ENCODE peak calls at places on chromosome 21, in four cellular contexts. One of them, this sample, is unnamed.

GRCh38 chr21:34877485-34878128 is 171.5 kb downstream of the RUNX1 start:
- DNase-seq in IMR-90: no peak
- DNase-seq in adrenal gland: no peak
- DNase-seq in breast epithelium: peak; percentile 86
- DNase-seq in this sample: no peak

GRCh38 chr21:33259995-33260394 is 6.2 kb upstream of the IL10RB start:
- DNase-seq in adrenal gland: no peak
- DNase-seq in breast epithelium: no peak
- DNase-seq in IMR-90: no peak
- DNase-seq in this sample: no peak

GRCh38 chr21:34946385-34947121 is 102.5 kb downstream of the RUNX1 start:
- DNase-seq in IMR-90: no peak
- DNase-seq in breast epithelium: no peak
- DNase-seq in adrenal gland: no peak
- DNase-seq in this sample: no peak

GRCh38 chr21:18608226-18608625 is 204.6 kb upstream of the TMPRSS15 start:
- DNase-seq in IMR-90: no peak
- DNase-seq in adrenal gland: no peak
- DNase-seq in breast epithelium: no peak
- DNase-seq in this sample: no peak

GRCh38 chr21:35084869-35085268 is 35.8 kb upstream of the RUNX1 start:
- DNase-seq in IMR-90: peak; percentile 99
- DNase-seq in breast epithelium: no peak
- DNase-seq in adrenal gland: no peak
- DNase-seq in this sample: no peak

GRCh38 chr21:46120301-46121285 is 22.7 kb downstream of the COL6A2 start:
- DNase-seq in adrenal gland: no peak
- DNase-seq in IMR-90: no peak
- DNase-seq in breast epithelium: no peak
- DNase-seq in this sample: peak; percentile 59

GRCh38 chr21:46637952-46638746 is 2.7 kb downstream of the PRMT2 start:
- DNase-seq in breast epithelium: no peak
- DNase-seq in adrenal gland: no peak
- DNase-seq in IMR-90: no peak
- DNase-seq in this sample: no peak

GRCh38 chr21:37210017-37210593 is 57.0 kb downstream of the VPS26C start:
- DNase-seq in adrenal gland: no peak
- DNase-seq in breast epithelium: no peak
- DNase-seq in IMR-90: no peak
- DNase-seq in this sample: no peak

GRCh38 chr21:25370311-25370744 is 237.0 kb downstream of the MRPL39 start:
- DNase-seq in breast epithelium: no peak
- DNase-seq in IMR-90: peak; percentile 99
- DNase-seq in adrenal gland: peak; percentile 59
- DNase-seq in this sample: no peak

GRCh38 chr21:38352536-38353219 is 95.9 kb downstream of the KCNJ15 start:
- DNase-seq in IMR-90: peak; percentile 76
- DNase-seq in breast epithelium: peak; percentile 30
- DNase-seq in adrenal gland: peak; percentile 63
- DNase-seq in this sample: peak; percentile 28

DNA sequence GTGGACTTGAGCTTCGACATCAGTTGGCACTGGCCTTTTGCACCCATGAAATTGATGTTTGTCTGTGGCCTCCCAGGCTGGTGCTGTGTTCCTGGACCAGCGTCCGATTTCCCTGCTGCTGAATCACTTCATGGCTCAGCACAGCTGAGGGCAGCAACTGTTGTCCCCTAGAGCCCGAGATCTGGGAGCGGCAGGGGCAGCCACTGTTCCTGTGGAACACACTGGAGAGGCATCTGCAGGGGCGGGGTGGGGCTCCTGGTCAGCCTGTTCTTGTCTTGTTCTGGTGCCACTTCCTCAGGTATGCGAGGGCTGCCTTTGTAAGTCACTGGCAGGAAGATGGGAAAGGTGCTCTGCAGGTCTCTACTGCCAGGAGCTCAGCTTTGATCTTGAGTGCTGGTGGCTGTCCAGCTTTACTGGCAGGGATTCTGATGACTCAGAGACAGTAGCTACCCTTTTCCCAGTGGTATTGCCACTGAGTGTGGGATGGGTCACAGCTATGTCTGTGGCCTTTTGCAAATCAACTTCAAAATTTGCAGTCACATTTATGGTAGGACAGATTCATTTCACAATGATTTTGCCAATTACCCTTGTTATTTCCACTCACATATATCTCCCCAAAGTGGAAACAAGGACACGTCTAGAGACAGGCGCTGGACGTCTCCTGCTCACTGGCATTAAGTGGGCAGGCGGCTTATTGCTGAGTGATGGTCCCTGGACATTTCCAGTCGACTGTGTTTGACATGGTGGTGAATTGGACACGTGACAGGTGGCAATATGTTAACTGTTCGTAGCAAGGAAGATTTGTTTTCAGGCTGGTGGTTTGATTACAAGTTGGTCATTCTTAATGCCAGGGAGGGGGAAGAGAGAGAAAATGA is 15.3 kb downstream of the AGPAT3 start:
- DNase-seq in IMR-90: peak; percentile 18
- DNase-seq in adrenal gland: peak; percentile 59
- DNase-seq in breast epithelium: peak; percentile 83
- DNase-seq in this sample: no peak
- H3K27ac ChIP-seq in IMR-90: no peak overlapping the region
- H3K27ac ChIP-seq in adrenal gland: peak overlapping the region; percentile 37
- H3K27ac ChIP-seq in breast epithelium: peak overlapping the region; percentile 52
- H3K27ac ChIP-seq in this sample: no peak overlapping the region

DNA sequence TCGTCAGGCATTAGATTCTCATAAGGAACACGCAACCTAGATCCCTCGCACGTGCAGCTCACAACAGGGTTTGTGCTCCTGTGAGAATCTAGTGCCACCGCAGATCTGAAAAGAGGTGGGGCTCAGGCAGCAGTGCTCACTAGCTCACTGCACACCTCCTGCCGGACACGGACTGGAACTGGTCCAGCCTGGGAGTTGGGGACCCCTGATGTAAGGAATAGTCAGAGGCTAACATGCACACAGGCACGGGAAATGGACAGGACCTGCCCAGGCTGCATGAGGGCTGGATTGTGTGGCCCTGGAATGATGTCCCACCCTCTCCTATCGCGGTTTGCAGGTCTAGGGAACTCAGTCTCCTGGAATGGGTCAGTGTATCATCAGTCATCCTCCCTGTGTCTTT is 23.2 kb upstream of the MX1 start:
- DNase-seq in adrenal gland: no peak
- DNase-seq in breast epithelium: no peak
- DNase-seq in IMR-90: no peak
- DNase-seq in this sample: no peak
- TF ChIP-seq POLR2A in adrenal gland: no peak
- TF ChIP-seq POLR2A in breast epithelium: no peak
- TF ChIP-seq POLR2A in IMR-90: no peak
- TF ChIP-seq POLR2A in this sample: no peak

DNA sequence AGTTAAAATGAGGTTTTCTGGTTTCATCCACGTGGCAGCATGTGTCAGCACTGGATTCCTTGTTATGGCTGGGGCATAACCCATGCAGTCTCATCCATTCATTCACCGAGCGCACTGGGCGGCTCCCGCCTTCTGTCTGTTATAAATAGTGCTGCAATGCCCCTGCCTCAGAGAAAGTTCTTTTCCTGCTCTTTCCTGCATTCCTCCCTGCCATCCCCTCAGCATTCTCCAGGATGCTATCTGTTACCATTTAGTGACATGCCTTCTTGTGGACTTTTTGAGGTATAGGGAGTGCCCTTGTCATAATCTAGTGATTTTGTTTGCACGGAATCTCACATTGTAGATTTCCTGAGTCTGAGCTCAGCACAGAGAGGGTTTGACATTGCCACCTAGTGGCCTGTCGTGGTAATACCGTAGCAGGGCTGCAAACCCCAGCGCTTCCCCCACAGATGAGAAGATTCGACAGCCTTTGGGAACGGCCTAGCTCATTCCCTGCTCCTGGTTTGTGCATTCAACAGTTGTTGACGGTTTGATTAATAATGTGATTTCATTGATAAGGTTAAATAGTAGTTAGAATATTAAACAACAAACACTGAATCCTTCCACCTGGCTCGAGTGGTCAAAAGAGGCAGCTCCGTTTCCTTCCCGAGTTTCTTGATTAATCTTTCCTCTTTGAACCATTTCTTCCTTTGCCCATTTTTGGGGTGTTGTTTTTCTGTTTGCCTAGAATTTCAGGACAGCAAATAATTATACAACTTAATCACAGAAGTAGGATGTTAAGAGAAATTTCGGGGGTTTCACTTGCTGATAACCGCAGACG is 46.3 kb downstream of the UMODL1 start:
- DNase-seq in breast epithelium: peak; percentile 56
- DNase-seq in IMR-90: peak; percentile 81
- DNase-seq in adrenal gland: peak; percentile 83
- DNase-seq in this sample: peak; percentile 69
- H3K4me1 ChIP-seq in breast epithelium: peaks cover 16% of the 10 kb centered on the region
- H3K4me1 ChIP-seq in IMR-90: peaks cover 7% of the 10 kb centered on the region
- H3K4me1 ChIP-seq in adrenal gland: no peaks in the 10 kb centered on the region
- H3K4me1 ChIP-seq in this sample: peaks cover 8% of the 10 kb centered on the region

GRCh38 chr21:29237110-29238051 is 61.3 kb upstream of the BACH1 start:
- DNase-seq in adrenal gland: no peak
- DNase-seq in IMR-90: no peak
- DNase-seq in breast epithelium: peak; percentile 65
- DNase-seq in this sample: no peak
- H3K27ac ChIP-seq in adrenal gland: peak overlapping the region; percentile 58
- H3K27ac ChIP-seq in IMR-90: no peak overlapping the region
- H3K27ac ChIP-seq in breast epithelium: peak overlapping the region; percentile 3
- H3K27ac ChIP-seq in this sample: no peak overlapping the region

GRCh38 chr21:14528815-14529214 is 17.3 kb downstream of the SAMSN1 start:
- DNase-seq in adrenal gland: no peak
- DNase-seq in IMR-90: no peak
- DNase-seq in breast epithelium: no peak
- DNase-seq in this sample: no peak
- TF ChIP-seq POLR2A in adrenal gland: no peak
- TF ChIP-seq POLR2A in IMR-90: no peak
- TF ChIP-seq POLR2A in breast epithelium: no peak
- TF ChIP-seq POLR2A in this sample: no peak

GRCh38 chr21:41682719-41683179 is 84.1 kb downstream of the RIPK4 start:
- DNase-seq in breast epithelium: no peak
- DNase-seq in IMR-90: no peak
- DNase-seq in adrenal gland: no peak
- DNase-seq in this sample: no peak

GRCh38 chr21:41680444-41681335 is 86.2 kb downstream of the RIPK4 start:
- DNase-seq in IMR-90: no peak
- DNase-seq in breast epithelium: no peak
- DNase-seq in adrenal gland: no peak
- DNase-seq in this sample: no peak

GRCh38 chr21:41683815-41684214 is 83.0 kb downstream of the RIPK4 start:
- DNase-seq in adrenal gland: no peak
- DNase-seq in IMR-90: no peak
- DNase-seq in breast epithelium: no peak
- DNase-seq in this sample: no peak

GRCh38 chr21:41681336-41681801 is 85.5 kb downstream of the RIPK4 start:
- DNase-seq in adrenal gland: no peak
- DNase-seq in IMR-90: no peak
- DNase-seq in breast epithelium: peak; percentile 83
- DNase-seq in this sample: no peak

DNA sequence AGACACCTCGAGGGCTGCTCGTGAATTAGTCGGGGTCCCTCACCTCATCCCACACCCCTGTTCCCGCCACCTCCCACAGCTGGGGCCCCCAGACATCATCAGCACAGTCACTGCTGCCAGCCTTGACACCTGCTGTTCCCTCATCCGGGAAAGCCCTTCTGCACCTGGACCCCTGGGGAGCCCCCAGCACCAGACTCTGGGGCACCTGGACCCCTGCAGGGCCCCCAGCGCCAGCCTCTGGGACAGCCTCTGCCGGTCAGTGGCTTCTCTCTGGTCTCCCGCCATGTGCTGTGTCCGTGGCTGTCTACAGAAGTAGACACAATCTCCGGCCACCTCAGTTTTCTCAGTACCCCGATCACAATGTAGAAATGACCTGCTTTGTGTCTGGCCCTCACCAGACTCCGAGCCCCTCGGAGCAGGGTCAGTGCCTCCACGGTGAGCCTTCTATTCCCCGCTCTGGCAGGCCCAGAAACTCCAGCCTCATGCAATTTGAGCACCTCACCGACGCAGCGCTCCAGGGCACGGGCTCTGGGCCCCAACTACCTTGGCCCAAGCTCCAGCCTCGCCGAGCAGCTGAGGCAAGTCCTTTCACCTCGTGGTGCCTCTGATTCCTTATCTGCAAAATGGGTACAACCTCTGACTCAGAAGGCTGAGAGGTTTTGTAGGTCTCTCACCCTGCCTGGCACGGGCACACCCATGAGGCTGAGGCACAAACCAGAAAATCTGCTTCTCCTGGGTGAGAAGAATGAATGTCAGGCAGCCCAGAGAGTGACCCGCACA is 84.7 kb downstream of the RIPK4 start:
- DNase-seq in breast epithelium: no peak
- DNase-seq in IMR-90: no peak
- DNase-seq in adrenal gland: no peak
- DNase-seq in this sample: no peak
- H3K4me1 ChIP-seq in breast epithelium: peaks cover 12% of the 10 kb centered on the region
- H3K4me1 ChIP-seq in IMR-90: peaks cover 8% of the 10 kb centered on the region
- H3K4me1 ChIP-seq in adrenal gland: peaks cover 3% of the 10 kb centered on the region
- H3K4me1 ChIP-seq in this sample: no peaks in the 10 kb centered on the region

GRCh38 chr21:27429612-27430361 is 462.9 kb upstream of the ADAMTS5 start:
- DNase-seq in IMR-90: peak; percentile 83
- DNase-seq in breast epithelium: no peak
- DNase-seq in adrenal gland: no peak
- DNase-seq in this sample: no peak
- H3K27ac ChIP-seq in IMR-90: peak overlapping the region; percentile 14
- H3K27ac ChIP-seq in breast epithelium: peak overlapping the region; percentile 14
- H3K27ac ChIP-seq in adrenal gland: peak overlapping the region; percentile 47
- H3K27ac ChIP-seq in this sample: peak overlapping the region; percentile 55

DNA sequence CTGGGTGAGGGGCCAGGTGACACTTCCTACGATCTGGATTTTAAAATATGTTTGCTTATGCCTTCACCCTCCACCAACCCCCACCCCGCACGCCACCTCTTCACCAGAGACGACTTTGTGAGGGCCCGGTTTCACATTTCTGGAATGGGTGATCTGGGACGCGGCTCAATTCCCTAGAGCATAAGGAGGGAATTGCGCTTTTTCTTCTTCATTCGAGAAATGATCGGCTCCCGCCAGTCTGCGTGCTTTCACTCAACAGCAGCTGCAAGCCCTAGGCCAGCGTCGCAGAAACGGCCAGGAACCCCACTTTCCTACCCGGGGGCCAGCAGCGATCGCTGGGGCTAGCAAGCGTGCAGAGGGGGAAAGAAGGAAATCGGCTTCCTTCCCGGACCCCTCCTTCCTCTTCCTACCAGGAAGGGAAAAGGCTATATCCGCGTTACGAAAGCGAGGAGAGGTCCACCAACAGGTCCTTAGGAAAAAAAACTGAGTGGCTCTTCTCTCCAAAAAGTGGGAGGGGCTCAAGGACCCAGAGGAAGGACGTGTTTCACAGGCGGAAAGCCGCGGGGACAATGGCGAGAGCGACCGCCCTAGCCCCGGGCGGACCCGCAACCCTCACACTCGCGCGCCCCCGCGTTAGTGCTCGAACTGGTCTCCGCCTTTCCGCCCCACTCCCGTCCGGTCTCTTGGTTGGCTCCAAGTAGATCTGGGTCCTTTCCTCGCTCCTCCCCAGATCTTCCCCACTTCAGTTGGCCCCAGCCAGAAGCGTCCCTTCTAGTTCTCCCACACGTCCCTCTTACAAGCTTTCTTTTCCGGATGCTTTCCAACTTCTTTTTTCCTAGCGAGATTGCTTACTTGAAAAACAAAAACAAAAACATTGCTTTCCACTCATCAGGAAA is 1.1 kb upstream of the ADAMTS1 start:
- DNase-seq in breast epithelium: peak; percentile 72
- DNase-seq in adrenal gland: peak; percentile 77
- DNase-seq in IMR-90: peak; percentile 82
- DNase-seq in this sample: peak; percentile 93
- TF ChIP-seq POLR2A in breast epithelium: peak; percentile 81
- TF ChIP-seq POLR2A in adrenal gland: peak; percentile 34
- TF ChIP-seq POLR2A in IMR-90: peak; percentile 68
- TF ChIP-seq POLR2A in this sample: no peak

GRCh38 chr21:44994016-44994365 is 54.2 kb downstream of the SLX9 start:
- DNase-seq in IMR-90: no peak
- DNase-seq in breast epithelium: no peak
- DNase-seq in adrenal gland: no peak
- DNase-seq in this sample: peak; percentile 76
- H3K4me1 ChIP-seq in IMR-90: peaks cover 25% of the 10 kb centered on the region
- H3K4me1 ChIP-seq in breast epithelium: peaks cover 9% of the 10 kb centered on the region
- H3K4me1 ChIP-seq in adrenal gland: peaks cover 14% of the 10 kb centered on the region
- H3K4me1 ChIP-seq in this sample: peaks cover 19% of the 10 kb centered on the region